ENCODE peak calls at places on chromosomes 3 and 15, in ten cellular contexts. Q, X, A, D, F, P, J, S, H and B are unnamed samples.

GRCh38 chr3:185353823-185354614 is 8.9 kb upstream of the MAP3K13 start:
- DNase-seq in Q (peak), X (peak), A (peak), D (no peak), F (peak), P (peak), J (peak), S (peak), H (peak), B (peak)

GRCh38 chr3:194031867-194032635 is 103.9 kb upstream of the HES1 start:
- DNase-seq in Q (no peak), X (no peak), A (no peak), D (no peak), F (no peak), P (no peak), J (no peak), S (no peak), H (peak), B (no peak)

GRCh38 chr3:20185364-20185732 is 658 bp downstream of the SGO1 start:
- DNase-seq in Q (peak), X (peak), A (no peak), D (no peak), F (no peak), P (no peak), J (no peak), S (peak), H (peak), B (peak)

GRCh38 chr15:100349321-100349695 is 7.5 kb upstream of the ADAMTS17 start:
- DNase-seq in Q (no peak), X (no peak), A (no peak), D (no peak), F (no peak), P (no peak), J (no peak), S (no peak), H (no peak), B (no peak)

GRCh38 chr15:42456971-42457370 is 34.0 kb downstream of the ZNF106 start:
- DNase-seq in Q (no peak), X (no peak), A (no peak), D (no peak), F (no peak), P (no peak), J (no peak), S (no peak), H (no peak), B (no peak)

GRCh38 chr3:150094150-150094932 is 123.6 kb upstream of the PFN2 start:
- DNase-seq in Q (peak), X (peak), A (no peak), D (peak), F (no peak), P (no peak), J (no peak), S (no peak), H (peak), B (no peak)

GRCh38 chr3:57130426-57131209 is 34.5 kb downstream of the IL17RD start:
- DNase-seq in Q (no peak), X (no peak), A (no peak), D (no peak), F (no peak), P (no peak), J (no peak), S (no peak), H (peak), B (no peak)

GRCh38 chr15:78425643-78426042 is 12.4 kb upstream of the IREB2 start:
- DNase-seq in Q (no peak), X (no peak), A (no peak), D (no peak), F (no peak), P (no peak), J (no peak), S (no peak), H (no peak), B (no peak)

GRCh38 chr3:127590282-127590592 is 296 bp downstream of the TPRA1 start:
- DNase-seq in Q (peak), X (no peak), A (no peak), D (no peak), F (no peak), P (no peak), J (no peak), S (peak), H (no peak), B (peak)

GRCh38 chr3:9704343-9705322 is 1.0 kb downstream of the CPNE9 start:
- DNase-seq in Q (peak), X (peak), A (no peak), D (no peak), F (no peak), P (no peak), J (no peak), S (no peak), H (peak), B (no peak)